ENCODE peak calls at places on chromosomes 2 and 18, in six cellular contexts. B is GM23248, M is GM23338, W is HCT116, H is SK-N-SH, D is PC-3. J is an unnamed sample.

GRCh38 chr2:189297446-189297845 is 117.9 kb upstream of the COL5A2 start:
- DNase-seq in B (peak; percentile 47), M (no peak), W (no peak), H (no peak), D (no peak), J (no peak)

GRCh38 chr18:80041424-80041823 is 7.2 kb downstream of the RBFA start:
- DNase-seq in B (no peak), M (no peak), W (no peak), H (no peak), D (no peak), J (no peak)

GRCh38 chr2:160390544-160391258 is 102.9 kb downstream of the RBMS1 start:
- DNase-seq in B (peak; percentile 77), M (no peak), W (no peak), H (no peak), D (peak; percentile 69), J (no peak)

GRCh38 chr2:1553671-1554295 is 140.5 kb downstream of the TPO start:
- DNase-seq in B (peak; percentile 88), M (peak; percentile 50), W (peak; percentile 7), H (no peak), D (peak; percentile 67), J (peak; percentile 70)

GRCh38 chr18:70397259-70397925 is 108.5 kb downstream of the SOCS6 start:
- DNase-seq in B (peak; percentile 77), M (no peak), W (no peak), H (no peak), D (peak; percentile 42), J (no peak)

GRCh38 chr2:179036353-179036905 is 13.5 kb downstream of the CCDC141 start:
- DNase-seq in B (no peak), M (no peak), W (no peak), H (no peak), D (no peak), J (no peak)

GRCh38 chr2:141271346-141271745 is 859.5 kb downstream of the LRP1B start:
- DNase-seq in B (peak; percentile 5), M (peak; percentile 5), W (no peak), H (no peak), D (no peak), J (no peak)

GRCh38 chr2:222854773-222855700 is 5.8 kb upstream of the ACSL3 start:
- DNase-seq in B (no peak), M (no peak), W (no peak), H (no peak), D (no peak), J (no peak)

GRCh38 chr2:233974530-233975071 is 57.4 kb downstream of the TRPM8 start:
- DNase-seq in B (peak; percentile 93), M (no peak), W (peak; percentile 98), H (peak; percentile 32), D (peak; percentile 96), J (peak; percentile 71)

GRCh38 chr18:79975985-79976680 is 11.7 kb downstream of the HSBP1L1 start:
- DNase-seq in B (no peak), M (no peak), W (no peak), H (no peak), D (no peak), J (no peak)

GRCh38 chr2:235045336-235045972 is 93.6 kb downstream of the SH3BP4 start:
- DNase-seq in B (no peak), M (no peak), W (no peak), H (no peak), D (peak; percentile 16), J (no peak)

GRCh38 chr2:178844269-178844668 is 37.0 kb upstream of the TTN start:
- DNase-seq in B (no peak), M (no peak), W (no peak), H (no peak), D (no peak), J (no peak)

GRCh38 chr2:10538224-10538894 is 90.2 kb upstream of the ODC1 start:
- DNase-seq in B (peak; percentile 81), M (no peak), W (peak; percentile 63), H (no peak), D (peak; percentile 94), J (no peak)

GRCh38 chr2:45850558-45850957 is 199.1 kb downstream of the PRKCE start:
- DNase-seq in B (no peak), M (no peak), W (no peak), H (no peak), D (peak; percentile 17), J (no peak)

GRCh38 chr2:3904061-3904460 is 200.7 kb downstream of the DCDC2C start:
- DNase-seq in B (no peak), M (no peak), W (no peak), H (no peak), D (no peak), J (no peak)

GRCh38 chr2:96315400-96316071 is 9.6 kb upstream of the ITPRIPL1 start:
- DNase-seq in B (peak; percentile 76), M (no peak), W (no peak), H (no peak), D (peak; percentile 28), J (no peak)

GRCh38 chr2:168495524-168495923 is 39.5 kb downstream of the CERS6 start:
- DNase-seq in B (no peak), M (no peak), W (no peak), H (no peak), D (no peak), J (no peak)

GRCh38 chr2:27356056-27356381 is 545 bp downstream of the GTF3C2 start:
- DNase-seq in B (peak; percentile 79), M (peak; percentile 75), W (no peak), H (peak; percentile 70), D (peak; percentile 53), J (peak; percentile 59)

GRCh38 chr2:31411771-31412170 is 2.8 kb downstream of the XDH start:
- DNase-seq in B (no peak), M (no peak), W (no peak), H (no peak), D (peak; percentile 63), J (no peak)

GRCh38 chr2:119694994-119695521 is 16.1 kb downstream of the TMEM177 start:
- DNase-seq in B (peak; percentile 69), M (no peak), W (no peak), H (no peak), D (no peak), J (no peak)

GRCh38 chr2:128498086-128498485 is 179.4 kb upstream of the HS6ST1 start:
- DNase-seq in B (no peak), M (no peak), W (no peak), H (no peak), D (no peak), J (no peak)

GRCh38 chr2:152715854-152716428 is 1.3 kb downstream of the PRPF40A start:
- DNase-seq in B (peak; percentile 67), M (peak; percentile 80), W (peak; percentile 69), H (peak; percentile 37), D (peak; percentile 53), J (peak; percentile 44)

GRCh38 chr2:17518212-17519154 is at the start of gene RAD51AP2:
- DNase-seq in B (peak; percentile 94), M (peak; percentile 95), W (peak; percentile 75), H (peak; percentile 92), D (no peak), J (peak; percentile 89)

GRCh38 chr2:94986392-94986963 is 39.0 kb upstream of the MAL start:
- DNase-seq in B (peak; percentile 77), M (peak; percentile 90), W (peak; percentile 54), H (peak; percentile 63), D (peak; percentile 80), J (peak; percentile 44)

GRCh38 chr2:45141883-45142866 is 132.9 kb upstream of the SIX2 start:
- DNase-seq in B (no peak), M (no peak), W (no peak), H (no peak), D (no peak), J (no peak)

GRCh38 chr2:187976259-187976658 is 315.4 kb upstream of the GULP1 start:
- DNase-seq in B (peak; percentile 2), M (no peak), W (no peak), H (no peak), D (no peak), J (no peak)

GRCh38 chr2:142834003-142834402 is 43.5 kb upstream of the KYNU start:
- DNase-seq in B (peak; percentile 53), M (no peak), W (no peak), H (no peak), D (peak; percentile 76), J (no peak)

GRCh38 chr2:120245520-120245835 is 7.2 kb upstream of the RALB start:
- DNase-seq in B (no peak), M (no peak), W (no peak), H (no peak), D (peak; percentile 54), J (peak; percentile 91)

GRCh38 chr2:73133566-73134227 is 20.9 kb upstream of the RAB11FIP5 start:
- DNase-seq in B (peak; percentile 23), M (no peak), W (no peak), H (no peak), D (no peak), J (no peak)

DNA sequence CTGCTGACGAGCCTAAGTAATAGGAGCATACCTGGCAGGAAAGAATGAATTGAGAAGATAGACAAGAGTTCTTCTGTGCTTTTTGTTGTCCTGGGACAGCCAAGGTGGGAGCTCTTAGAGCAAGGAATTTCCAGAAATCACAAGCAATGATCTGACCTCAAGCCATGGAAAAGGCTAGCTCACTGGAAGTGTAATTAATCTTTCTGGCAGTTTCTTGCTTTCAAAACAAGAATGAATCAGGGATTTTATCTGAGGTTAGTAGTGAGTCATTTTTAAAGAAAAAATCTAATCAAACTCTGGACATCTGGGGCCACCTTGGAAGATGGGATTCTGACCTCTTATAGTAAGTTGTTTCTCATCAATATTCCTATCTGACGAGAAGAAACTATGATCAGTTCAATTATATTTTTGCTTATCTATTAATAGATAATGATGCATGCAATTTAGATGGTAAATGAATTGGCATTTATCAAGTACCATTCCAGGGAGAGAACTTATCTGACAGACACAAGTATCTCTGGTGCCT is 98.0 kb downstream of the ADCYAP1 start:
- DNase-seq in B (peak; percentile 23), M (no peak), W (no peak), H (no peak), D (peak; percentile 28), J (no peak)
- TF ChIP-seq EZH2phosphoT487 in B (no peak), M (no peak), W (no peak), H (no peak), D (no peak), J (no peak)

GRCh38 chr2:23381084-23381483 is 3.9 kb upstream of the KLHL29 start:
- DNase-seq in B (peak; percentile 70), M (no peak), W (peak; percentile 89), H (no peak), D (peak; percentile 90), J (no peak)
- TF ChIP-seq EZH2phosphoT487 in B (no peak), M (no peak), W (no peak), H (no peak), D (no peak), J (no peak)

GRCh38 chr2:226913641-226914040 is 77.8 kb downstream of the RHBDD1 start:
- DNase-seq in B (no peak), M (no peak), W (no peak), H (no peak), D (no peak), J (no peak)

GRCh38 chr2:226916662-226917061 is 80.8 kb downstream of the RHBDD1 start:
- DNase-seq in B (no peak), M (no peak), W (no peak), H (no peak), D (no peak), J (no peak)

GRCh38 chr2:226910384-226910783 is 74.5 kb downstream of the RHBDD1 start:
- DNase-seq in B (no peak), M (no peak), W (no peak), H (no peak), D (no peak), J (no peak)

GRCh38 chr2:226911932-226912331 is 76.1 kb downstream of the RHBDD1 start:
- DNase-seq in B (peak; percentile 67), M (no peak), W (no peak), H (no peak), D (peak; percentile 78), J (no peak)

GRCh38 chr2:226915846-226916360 is 80.0 kb downstream of the RHBDD1 start:
- DNase-seq in B (peak; percentile 67), M (no peak), W (no peak), H (no peak), D (no peak), J (no peak)
- TF ChIP-seq EZH2phosphoT487 in B (no peak), M (no peak), W (no peak), H (no peak), D (no peak), J (no peak)

GRCh38 chr2:217305882-217306281 is 446.0 kb upstream of the TNP1 start:
- DNase-seq in B (no peak), M (no peak), W (no peak), H (no peak), D (no peak), J (no peak)
- TF ChIP-seq EZH2phosphoT487 in B (no peak), M (no peak), W (no peak), H (no peak), D (no peak), J (no peak)

J was measured in hepatocyte.